ENCODE peak calls at places on chromosomes 3 and 15, in five cellular contexts. O is GM06990, H is H9, A is omental fat pad, P is stomach. M is an unnamed sample.

GRCh38 chr3:169118666-169119370 is 544.7 kb downstream of the MECOM start:
- DNase-seq in P (no peak), A (no peak), H (no peak), O (no peak), M (no peak)

GRCh38 chr15:31280037-31280830 is 46.4 kb upstream of the KLF13 start:
- DNase-seq in P (peak), A (peak), O (no peak), H (peak), M (no peak)

GRCh38 chr15:96565266-96565665 is 234.8 kb downstream of the NR2F2 start:
- DNase-seq in H (no peak), A (no peak), P (no peak), O (no peak), M (no peak)

GRCh38 chr15:50162988-50163718 is 18.8 kb upstream of the SLC27A2 start:
- DNase-seq in P (no peak), A (no peak), O (no peak), H (no peak), M (no peak)

GRCh38 chr15:67839358-67839928 is 402 bp downstream of the RNU6-1 start:
- DNase-seq in A (no peak), H (no peak), O (no peak), P (no peak), M (peak)

GRCh38 chr15:97904196-97904572 is 56.3 kb upstream of the ARRDC4 start:
- DNase-seq in P (peak), A (no peak), O (no peak), H (peak), M (peak)

GRCh38 chr3:152376351-152377183 is 107.8 kb downstream of the MBNL1 start:
- DNase-seq in H (no peak), O (peak), P (no peak), A (no peak), M (peak)

GRCh38 chr3:30315452-30315851 is 290.9 kb upstream of the TGFBR2 start:
- DNase-seq in A (no peak), P (no peak), H (no peak), O (no peak), M (no peak)

GRCh38 chr3:172280406-172281051 is 167.7 kb downstream of the GHSR start:
- DNase-seq in O (no peak), A (no peak), H (no peak), P (no peak), M (no peak)

GRCh38 chr3:143199998-143200909 is 80.7 kb downstream of the CHST2 start:
- DNase-seq in O (no peak), P (no peak), H (no peak), A (no peak), M (no peak)

GRCh38 chr3:147391726-147392082 is 14.6 kb downstream of the ZIC4 start:
- DNase-seq in A (no peak), P (no peak), O (no peak), H (no peak), M (no peak)

GRCh38 chr15:80317389-80318169 is 65.6 kb upstream of the CTXND1 start:
- DNase-seq in H (no peak), P (no peak), O (no peak), A (no peak), M (no peak)

GRCh38 chr3:15637131-15637951 is 35.8 kb downstream of the BTD start:
- DNase-seq in P (no peak), A (no peak), H (no peak), O (peak), M (no peak)

GRCh38 chr3:43765417-43766030 is 74.8 kb downstream of the ABHD5 start:
- DNase-seq in H (no peak), O (no peak), P (no peak), A (no peak), M (no peak)

GRCh38 chr3:127580327-127581060 is 10.0 kb downstream of the TPRA1 start:
- DNase-seq in H (no peak), P (no peak), A (no peak), O (no peak), M (no peak)

GRCh38 chr15:44710236-44711088 is 661 bp downstream of the PATL2 start:
- DNase-seq in H (no peak), P (peak), A (no peak), O (no peak), M (peak)

GRCh38 chr15:78315686-78316085 is 16.3 kb upstream of the SKIC8 start:
- DNase-seq in O (no peak), P (no peak), A (no peak), H (peak), M (no peak)

GRCh38 chr15:60646595-60646994 is 167.7 kb upstream of the ICE2 start:
- DNase-seq in A (no peak), H (no peak), P (no peak), O (no peak), M (no peak)

GRCh38 chr15:60649845-60650548 is 171.1 kb upstream of the ICE2 start:
- DNase-seq in A (no peak), P (no peak), O (peak), H (no peak), M (peak)

GRCh38 chr15:60651155-60651554 is 172.2 kb upstream of the ICE2 start:
- DNase-seq in P (no peak), H (no peak), O (no peak), A (no peak), M (no peak)

GRCh38 chr15:60647246-60647645 is 168.3 kb upstream of the ICE2 start:
- DNase-seq in P (no peak), H (no peak), A (no peak), O (no peak), M (no peak)

GRCh38 chr15:60648928-60649679 is 170.2 kb upstream of the ICE2 start:
- DNase-seq in A (no peak), P (no peak), H (no peak), O (no peak), M (no peak)
- TF ChIP-seq CTCF in A (no peak), P (no peak), H (no peak), O (no peak), M (no peak)

DNA sequence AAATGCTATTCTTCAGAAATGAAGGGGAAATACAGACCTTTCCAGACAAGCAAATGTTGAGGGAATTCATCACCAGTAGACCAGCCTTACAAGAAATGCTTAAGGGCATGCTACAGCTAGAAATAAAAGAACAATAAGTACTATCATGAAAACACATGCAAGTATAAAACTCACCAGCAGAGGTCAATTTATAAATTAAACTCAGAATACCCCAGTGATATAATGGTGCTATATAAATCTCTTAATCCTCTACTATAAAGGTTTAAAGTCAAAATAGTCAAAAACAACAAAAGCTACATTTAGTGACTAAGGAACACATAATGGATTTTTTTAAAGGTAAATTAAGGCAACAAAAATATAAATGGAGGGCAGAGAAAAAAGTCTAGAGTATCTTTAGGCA is 142.5 kb downstream of the CPNE4 start:
- DNase-seq in O (no peak), P (no peak), A (no peak), H (no peak), M (no peak)
- TF ChIP-seq CTCF in O (no peak), P (no peak), A (no peak), H (peak), M (no peak)

GRCh38 chr15:57086857-57087427 is 168.5 kb downstream of the TCF12 start:
- DNase-seq in A (no peak), O (no peak), P (no peak), H (no peak), M (no peak)
- TF ChIP-seq CTCF in A (no peak), O (no peak), P (no peak), H (no peak), M (no peak)

GRCh38 chr3:17307482-17307881 is 422.7 kb downstream of the PLCL2 start:
- DNase-seq in P (no peak), O (no peak), H (no peak), A (no peak), M (no peak)
- TF ChIP-seq CTCF in P (no peak), O (no peak), H (no peak), A (no peak), M (no peak)

DNA sequence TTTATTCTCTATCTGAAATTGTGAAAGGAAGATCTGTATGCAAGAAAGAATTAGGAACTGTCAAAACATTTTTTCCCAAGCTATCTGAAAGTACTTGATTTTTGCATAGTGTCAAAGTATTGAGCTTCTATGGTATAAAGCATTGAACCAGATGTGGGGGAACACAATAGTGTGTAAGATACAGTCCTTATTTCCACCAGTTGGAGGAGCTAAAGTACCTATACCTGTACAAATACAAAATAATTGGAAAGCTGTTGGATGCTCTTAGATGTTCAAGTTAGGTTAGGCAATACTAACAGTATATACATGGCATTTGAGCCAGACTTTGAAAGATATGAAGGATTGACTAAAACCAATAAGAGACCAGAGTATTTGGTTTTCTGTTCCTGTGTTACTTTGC is 148.4 kb downstream of the B3GALNT1 start:
- DNase-seq in A (no peak), P (no peak), H (no peak), O (peak), M (peak)
- TF ChIP-seq CTCF in A (no peak), P (no peak), H (peak), O (peak), M (peak)

M was measured in GM20000.